ENCODE peak calls at places on chromosomes 7 and 10, in eight cellular contexts. K is MM.1S; S is effector memory CD4-positive, alpha-beta T cell; Q is OCI-LY7; W is HAP-1; H is foreskin keratinocyte; G is IMR-90; Y is CD4-positive, alpha-beta memory T cell. J is an unnamed sample.
A peak's percentile ranks its signal among the peaks of the same experiment; 100 is the strongest.

GRCh38 chr7:44235582-44236332 is 35.0 kb downstream of the YKT6 start:
- DNase-seq in G (no peak), K (no peak), H (no peak), W (no peak), S (no peak), Q (no peak), Y (no peak), J (peak; percentile 49)

GRCh38 chr7:22718200-22718711 is 8.7 kb upstream of the IL6 start:
- DNase-seq in W (no peak), G (peak; percentile 97), H (peak; percentile 65), S (no peak), Q (no peak), K (no peak), Y (no peak), J (peak; percentile 83)

GRCh38 chr7:148698397-148699023 is at the start of gene CUL1:
- DNase-seq in H (no peak), K (peak; percentile 94), Y (peak; percentile 85), G (peak; percentile 52), S (peak; percentile 82), Q (peak; percentile 84), W (peak; percentile 69), J (peak; percentile 79)

GRCh38 chr7:96244992-96245292 is 77.0 kb downstream of the SLC25A13 start:
- DNase-seq in S (no peak), K (no peak), W (no peak), Y (no peak), H (no peak), Q (no peak), G (no peak), J (no peak)

GRCh38 chr7:121449304-121449703 is 53.2 kb upstream of the FAM3C start:
- DNase-seq in Q (no peak), Y (no peak), H (no peak), G (no peak), K (no peak), S (no peak), W (no peak), J (no peak)

GRCh38 chr7:80770675-80771081 is 132.2 kb downstream of the CD36 start:
- DNase-seq in G (no peak), K (peak; percentile 67), S (no peak), Y (no peak), Q (no peak), H (no peak), W (no peak), J (no peak)

GRCh38 chr7:147411011-147411614 is 1179.5 kb upstream of the C7orf33 start:
- DNase-seq in Q (no peak), W (no peak), H (no peak), S (no peak), Y (no peak), K (no peak), G (no peak), J (no peak)

GRCh38 chr10:119341236-119342016 is 134.1 kb downstream of the GRK5 start:
- DNase-seq in H (peak; percentile 50), W (no peak), Y (no peak), G (peak; percentile 83), S (no peak), Q (no peak), K (no peak), J (peak; percentile 69)

GRCh38 chr10:89830623-89831022 is 129.2 kb downstream of the KIF20B start:
- DNase-seq in H (no peak), K (no peak), Q (no peak), W (no peak), G (no peak), Y (no peak), S (no peak), J (no peak)

GRCh38 chr10:52314007-52314821 is at the start of gene DKK1:
- DNase-seq in H (peak; percentile 61), Y (peak; percentile 4), S (no peak), W (peak; percentile 52), Q (no peak), K (peak; percentile 85), G (peak; percentile 76), J (peak; percentile 87)

GRCh38 chr7:8363407-8364015 is 69.9 kb upstream of the NXPH1 start:
- DNase-seq in Y (no peak), G (no peak), Q (no peak), H (no peak), S (no peak), K (no peak), W (no peak), J (peak; percentile 67)

GRCh38 chr7:99766484-99767099 is 17.4 kb downstream of the CYP3A4 start:
- DNase-seq in S (no peak), W (no peak), G (no peak), Y (no peak), H (no peak), Q (no peak), K (no peak), J (no peak)

GRCh38 chr7:152338553-152338952 is 97.2 kb downstream of the KMT2C start:
- DNase-seq in H (no peak), W (no peak), S (no peak), Q (no peak), Y (no peak), K (no peak), G (peak; percentile 43), J (no peak)

GRCh38 chr10:55398463-55398862 is 597.4 kb upstream of the PCDH15 start:
- DNase-seq in W (no peak), Q (no peak), H (no peak), K (no peak), G (no peak), S (no peak), Y (no peak), J (no peak)

GRCh38 chr10:2772791-2773644 is 294.3 kb upstream of the PFKP start:
- DNase-seq in H (no peak), W (no peak), G (no peak), K (no peak), S (no peak), Q (no peak), Y (no peak), J (no peak)

DNA sequence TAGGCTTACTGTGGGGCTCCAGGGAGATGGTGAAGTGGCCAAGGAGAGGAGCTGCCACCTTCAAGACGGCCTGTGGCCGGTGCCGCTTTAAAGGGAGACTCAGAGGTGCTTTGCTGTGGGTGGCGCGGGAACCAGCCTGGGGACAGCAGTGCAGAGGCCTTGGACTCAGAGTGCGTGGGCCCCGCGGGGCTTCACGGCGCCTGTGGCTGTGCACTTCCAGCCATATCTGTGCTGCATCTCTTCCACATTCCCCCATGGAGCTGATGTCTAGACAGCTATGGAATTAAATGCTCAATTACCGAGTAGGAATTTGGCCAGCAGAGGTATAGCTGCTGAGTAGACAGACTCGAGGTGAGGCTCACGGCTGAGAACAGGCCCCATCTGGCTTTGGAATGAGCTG is 41.7 kb downstream of the HTRA1 start:
- DNase-seq in G (no peak), K (no peak), W (no peak), Q (no peak), H (no peak), S (no peak), Y (no peak), J (no peak)
- H3K4me1 ChIP-seq in G (peaks cover 11% of the 10 kb centered on the region), K (no peaks in the 10 kb centered on the region), W (no peaks in the 10 kb centered on the region), Q (no peaks in the 10 kb centered on the region), H (no peaks in the 10 kb centered on the region), S (no peaks in the 10 kb centered on the region), Y (no peaks in the 10 kb centered on the region), J (peaks cover 15% of the 10 kb centered on the region)

GRCh38 chr7:76222839-76223238 is 21.1 kb downstream of the SRRM3 start:
- DNase-seq in K (no peak), W (no peak), G (no peak), Y (no peak), H (no peak), Q (no peak), S (no peak), J (no peak)

GRCh38 chr7:76225379-76225778 is 23.7 kb downstream of the SRRM3 start:
- DNase-seq in K (peak; percentile 27), H (no peak), Q (peak; percentile 33), W (no peak), Y (no peak), G (peak; percentile 23), S (no peak), J (peak; percentile 11)

GRCh38 chr7:76223286-76223972 is 21.7 kb downstream of the SRRM3 start:
- DNase-seq in K (no peak), Q (no peak), Y (no peak), G (no peak), W (no peak), H (no peak), S (no peak), J (no peak)

GRCh38 chr7:76224695-76225094 is 23.0 kb downstream of the SRRM3 start:
- DNase-seq in Y (no peak), Q (no peak), W (no peak), K (no peak), S (no peak), H (no peak), G (no peak), J (no peak)

GRCh38 chr7:76225951-76226350 is 24.3 kb downstream of the SRRM3 start:
- DNase-seq in H (no peak), Q (no peak), S (no peak), G (no peak), K (no peak), Y (no peak), W (no peak), J (no peak)
- H3K4me1 ChIP-seq in H (no peaks in the 10 kb centered on the region), Q (no peaks in the 10 kb centered on the region), S (no peaks in the 10 kb centered on the region), G (no peaks in the 10 kb centered on the region), K (no peaks in the 10 kb centered on the region), Y (no peaks in the 10 kb centered on the region), W (no peaks in the 10 kb centered on the region), J (no peaks in the 10 kb centered on the region)

GRCh38 chr10:91474009-91474408 is 63.9 kb downstream of the HECTD2 start:
- DNase-seq in Y (no peak), H (no peak), S (no peak), W (no peak), Q (no peak), G (no peak), K (no peak), J (no peak)

GRCh38 chr10:91477236-91477635 is 67.1 kb downstream of the HECTD2 start:
- DNase-seq in S (no peak), W (no peak), H (no peak), K (no peak), G (no peak), Q (no peak), Y (no peak), J (no peak)

DNA sequence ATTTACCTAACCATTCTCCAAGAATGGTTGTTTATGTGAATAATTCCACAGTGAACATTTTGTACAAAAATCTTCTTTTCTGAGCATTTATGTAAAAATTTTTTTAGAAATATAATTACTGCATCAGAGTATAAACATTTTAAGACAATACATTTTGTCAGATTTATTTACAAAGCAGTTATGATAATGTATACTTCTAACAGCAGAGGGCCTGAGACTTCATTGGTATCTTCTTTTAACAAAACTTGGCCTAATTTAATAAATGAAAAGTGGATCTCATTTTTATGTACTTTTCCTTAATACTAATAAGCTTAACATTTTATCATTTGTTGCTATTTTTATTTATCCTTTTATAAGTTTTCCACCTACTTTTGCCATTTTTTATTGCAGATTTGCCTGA is 69.4 kb downstream of the HECTD2 start:
- DNase-seq in K (no peak), S (no peak), Q (no peak), H (no peak), Y (no peak), W (no peak), G (no peak), J (no peak)
- H3K4me1 ChIP-seq in K (no peaks in the 10 kb centered on the region), S (no peaks in the 10 kb centered on the region), Q (no peaks in the 10 kb centered on the region), H (no peaks in the 10 kb centered on the region), Y (no peaks in the 10 kb centered on the region), W (no peaks in the 10 kb centered on the region), G (peaks cover 3% of the 10 kb centered on the region), J (peaks cover 3% of the 10 kb centered on the region)

DNA sequence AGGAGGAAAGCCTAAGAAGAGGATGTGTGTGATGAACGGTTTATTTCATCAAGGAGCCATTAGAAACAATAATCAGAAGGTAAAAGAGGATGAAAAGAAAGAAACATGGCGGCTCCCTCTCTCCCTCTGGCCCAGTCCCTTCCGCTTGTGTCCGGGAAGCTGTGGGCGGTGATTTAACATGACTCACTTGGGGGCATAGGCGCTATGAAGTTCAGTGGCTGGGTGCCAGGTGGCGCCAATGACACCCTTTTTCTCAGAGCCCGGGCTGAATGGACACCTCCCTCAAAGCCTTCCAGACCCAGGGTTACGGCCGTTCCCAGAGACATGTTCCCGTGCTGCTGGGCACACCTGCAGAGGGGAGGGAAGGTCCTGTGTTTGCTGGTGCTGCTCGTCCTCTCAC is 244.0 kb downstream of the SKAP2 start:
- DNase-seq in H (no peak), G (no peak), Y (no peak), S (no peak), W (no peak), K (no peak), Q (peak; percentile 3), J (no peak)
- H3K4me1 ChIP-seq in H (peaks cover 3% of the 10 kb centered on the region), G (no peaks in the 10 kb centered on the region), Y (no peaks in the 10 kb centered on the region), S (no peaks in the 10 kb centered on the region), W (no peaks in the 10 kb centered on the region), K (no peaks in the 10 kb centered on the region), Q (no peaks in the 10 kb centered on the region), J (peaks cover 3% of the 10 kb centered on the region)

J was measured in mammary epithelial cell.